ENCODE peak calls at places on chromosomes 6 and 20, in four cellular contexts. C is HCT116, M is HepG2, G is K562. K is an unnamed sample.

GRCh38 chr6:139027620-139028182 is 844 bp upstream of the ABRACL start:
- DNase-seq in C (no peak), M (no peak), G (no peak), K (no peak)

GRCh38 chr6:165616116-165616515 is 46.9 kb downstream of the PDE10A start:
- DNase-seq in C (no peak), M (no peak), G (no peak), K (no peak)

GRCh38 chr6:164928366-164929154 is 380.8 kb downstream of the C6orf118 start:
- DNase-seq in C (no peak), M (no peak), G (no peak), K (no peak)

GRCh38 chr6:146700078-146700686 is 101.4 kb downstream of the ADGB start:
- DNase-seq in C (peak; percentile 64), M (peak; percentile 84), G (peak; percentile 80), K (peak; percentile 64)

GRCh38 chr6:71453307-71453706 is 164.7 kb downstream of the OGFRL1 start:
- DNase-seq in C (no peak), M (no peak), G (no peak), K (no peak)

GRCh38 chr20:17634666-17635319 is 47.2 kb downstream of the RRBP1 start:
- DNase-seq in C (no peak), M (no peak), G (no peak), K (no peak)

GRCh38 chr6:30719356-30719755 is 796 bp upstream of the TUBB start:
- DNase-seq in C (no peak), M (no peak), G (no peak), K (no peak)

GRCh38 chr6:121733216-121733615 is 297.8 kb downstream of the GJA1 start:
- DNase-seq in C (no peak), M (no peak), G (no peak), K (no peak)

GRCh38 chr6:77926198-77926752 is 273.4 kb downstream of the MEI4 start:
- DNase-seq in C (peak; percentile 37), M (peak; percentile 54), G (no peak), K (no peak)

GRCh38 chr20:44129996-44130718 is 56.8 kb downstream of the JPH2 start:
- DNase-seq in C (no peak), M (no peak), G (no peak), K (no peak)

GRCh38 chr20:2619961-2620595 is 32.4 kb upstream of the NOP56 start:
- DNase-seq in C (peak; percentile 22), M (peak; percentile 21), G (no peak), K (no peak)

GRCh38 chr6:5996701-5997419 is 9.9 kb downstream of the NRN1 start:
- DNase-seq in C (no peak), M (no peak), G (no peak), K (no peak)

GRCh38 chr6:106421491-106421890 is 61.0 kb downstream of the CRYBG1 start:
- DNase-seq in C (no peak), M (no peak), G (no peak), K (no peak)

GRCh38 chr6:147040521-147040920 is 163.7 kb upstream of the STXBP5 start:
- DNase-seq in C (no peak), M (no peak), G (no peak), K (no peak)

GRCh38 chr20:57216669-57217068 is 49.8 kb downstream of the BMP7 start:
- DNase-seq in C (no peak), M (no peak), G (no peak), K (no peak)

GRCh38 chr6:89289710-89290109 is 25.4 kb downstream of the GABRR2 start:
- DNase-seq in C (no peak), M (no peak), G (no peak), K (no peak)

GRCh38 chr6:151445482-151445881 is 6.4 kb downstream of the RMND1 start:
- DNase-seq in C (no peak), M (no peak), G (no peak), K (no peak)

GRCh38 chr6:119174879-119175817 is 96.7 kb upstream of the FAM184A start:
- DNase-seq in C (no peak), M (no peak), G (no peak), K (no peak)

GRCh38 chr6:149317656-149318571 is at the start of gene TAB2:
- DNase-seq in C (no peak), M (no peak), G (peak; percentile 81), K (no peak)

GRCh38 chr20:40821438-40821837 is 132.4 kb upstream of the MAFB start:
- DNase-seq in C (no peak), M (no peak), G (no peak), K (no peak)

GRCh38 chr6:134046054-134046453 is 6.4 kb downstream of the SLC2A12 start:
- DNase-seq in C (no peak), M (no peak), G (no peak), K (no peak)

DNA sequence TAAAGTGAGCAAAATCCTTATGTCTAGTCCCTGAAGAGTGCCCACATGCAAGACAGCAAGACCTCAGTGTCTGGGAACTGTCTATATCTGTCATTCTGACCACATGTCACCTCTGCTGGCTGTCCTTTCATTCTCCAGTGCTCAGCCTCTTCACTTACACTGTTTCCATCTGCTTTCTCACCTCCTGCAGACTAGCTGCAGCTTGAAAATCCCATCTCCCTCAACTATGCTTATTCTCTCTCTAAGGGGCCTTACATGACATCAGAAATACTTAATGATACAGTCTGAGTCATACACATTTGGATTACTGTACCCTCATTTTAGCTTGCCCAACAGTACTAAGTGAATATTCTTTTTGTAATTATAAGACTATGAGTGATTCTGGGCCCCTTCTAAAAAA is 587.8 kb downstream of the EPM2A start:
- DNase-seq in C (no peak), M (no peak), G (no peak), K (no peak)
- TF ChIP-seq TCF7L2 in C (no peak), M (no peak), G (no peak), K (no peak)

GRCh38 chr6:108115598-108116058 is 41.1 kb upstream of the OSTM1 start:
- DNase-seq in C (peak; percentile 41), M (peak; percentile 47), G (peak; percentile 51), K (no peak)
- TF ChIP-seq TCF7L2 in C (no peak), M (no peak), G (no peak), K (no peak)

DNA sequence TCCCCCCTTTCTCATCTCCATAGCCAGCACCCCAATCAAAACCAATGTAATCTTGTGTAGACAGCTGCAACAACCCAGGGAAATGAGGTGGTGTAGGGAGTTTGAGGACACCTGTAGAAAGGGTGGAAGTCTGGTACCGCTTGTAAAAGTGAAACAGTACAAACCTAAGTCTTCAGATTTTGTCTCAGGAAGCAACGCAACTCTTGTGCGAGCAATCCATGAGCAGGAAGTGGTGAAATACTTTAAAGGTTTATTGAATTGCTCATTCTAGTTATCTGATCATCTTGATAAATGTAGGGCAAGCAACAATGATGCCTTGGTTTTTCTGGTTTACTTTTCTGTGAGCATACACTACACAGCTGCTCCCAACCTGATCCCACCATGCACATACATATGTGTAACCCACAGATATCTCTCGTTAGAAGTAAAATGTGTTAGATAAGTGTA is 71.1 kb upstream of the THEMIS start:
- DNase-seq in C (no peak), M (peak; percentile 6), G (no peak), K (peak; percentile 69)
- TF ChIP-seq TCF7L2 in C (no peak), M (no peak), G (no peak), K (peak; percentile 56)

GRCh38 chr20:15071010-15071808 is 733.8 kb upstream of the FLRT3 start:
- DNase-seq in C (no peak), M (no peak), G (no peak), K (no peak)

GRCh38 chr20:15065794-15066193 is 728.4 kb upstream of the FLRT3 start:
- DNase-seq in C (no peak), M (no peak), G (no peak), K (no peak)

GRCh38 chr20:15068486-15068885 is 731.1 kb upstream of the FLRT3 start:
- DNase-seq in C (no peak), M (no peak), G (no peak), K (no peak)

DNA sequence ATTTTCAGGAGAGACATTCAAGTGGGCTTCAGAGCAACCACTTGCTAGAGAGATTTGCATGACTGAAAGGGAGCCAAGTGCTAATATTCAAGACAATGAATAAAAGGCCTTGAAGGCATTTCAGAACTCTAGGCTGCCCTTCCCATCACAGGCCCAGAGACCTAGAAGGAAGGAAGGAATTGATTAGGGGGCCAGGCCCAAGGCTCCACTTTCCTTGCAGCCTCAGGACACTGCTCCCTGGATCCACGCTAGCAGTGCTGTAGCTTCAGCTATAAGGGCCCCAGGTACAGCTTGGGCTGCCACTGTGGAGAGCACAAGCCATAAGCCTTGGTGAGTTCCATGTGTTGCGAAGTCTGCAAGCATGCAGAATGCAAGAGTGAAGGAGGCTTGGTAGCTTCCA is 731.9 kb upstream of the FLRT3 start:
- DNase-seq in C (no peak), M (no peak), G (no peak), K (no peak)
- TF ChIP-seq TCF7L2 in C (no peak), M (no peak), G (no peak), K (no peak)

DNA sequence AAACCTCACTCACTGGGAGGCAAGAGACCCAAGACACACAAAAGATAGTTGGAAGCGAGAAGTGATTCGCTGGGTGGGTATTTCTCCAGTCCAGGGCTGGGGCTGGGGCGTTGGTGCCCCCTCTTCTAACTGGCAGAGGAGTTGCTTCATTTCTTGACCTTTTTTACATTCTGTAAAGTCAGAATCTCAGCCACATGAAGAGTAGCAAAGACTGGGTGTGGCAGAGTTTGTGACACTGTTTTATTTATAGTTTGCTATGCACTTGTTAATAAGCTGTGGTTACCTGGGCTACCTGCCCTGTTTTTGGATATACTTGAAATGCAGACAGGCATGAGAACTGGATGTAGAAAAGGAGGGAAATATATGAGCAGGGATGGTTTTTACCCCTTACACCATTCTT is 42.3 kb downstream of the IL20RA start:
- DNase-seq in C (peak; percentile 13), M (no peak), G (no peak), K (no peak)
- TF ChIP-seq TCF7L2 in C (no peak), M (no peak), G (no peak), K (no peak)

GRCh38 chr6:35370124-35370741 is 27.9 kb downstream of the PPARD start:
- DNase-seq in C (peak; percentile 73), M (peak; percentile 65), G (no peak), K (no peak)
- TF ChIP-seq TCF7L2 in C (no peak), M (no peak), G (no peak), K (no peak)

GRCh38 chr20:38166707-38167233 is 1.7 kb upstream of the TGM2 start:
- DNase-seq in C (no peak), M (no peak), G (no peak), K (no peak)

GRCh38 chr20:38164624-38165088 is 414 bp downstream of the TGM2 start:
- DNase-seq in C (no peak), M (no peak), G (no peak), K (no peak)

GRCh38 chr20:38165966-38166706 is 1.1 kb upstream of the TGM2 start:
- DNase-seq in C (no peak), M (peak; percentile 55), G (no peak), K (no peak)

GRCh38 chr20:38164069-38164468 is 1.0 kb downstream of the TGM2 start:
- DNase-seq in C (no peak), M (no peak), G (no peak), K (no peak)

GRCh38 chr20:38165089-38165965 is at the start of gene TGM2:
- DNase-seq in C (no peak), M (peak; percentile 87), G (peak; percentile 96), K (peak; percentile 52)
- TF ChIP-seq TCF7L2 in C (no peak), M (no peak), G (no peak), K (no peak)

GRCh38 chr20:3815703-3816315 is 4.5 kb upstream of the AP5S1 start:
- DNase-seq in C (no peak), M (no peak), G (no peak), K (no peak)
- TF ChIP-seq TCF7L2 in C (no peak), M (no peak), G (no peak), K (no peak)

K was measured in Panc1.